ENCODE peak calls at places on chromosomes 4 and X, in five cellular contexts. Q is sigmoid colon, N is lower lobe of right lung, W is AG04450, I is RWPE2. R is an unnamed sample.

GRCh38 chr4:93828830-93829530 is 427 bp downstream of the ATOH1 start:
- DNase-seq in W (no peak), I (peak), Q (no peak), N (peak), R (peak)

GRCh38 chrX:109448539-109448938 is 33.3 kb downstream of the GUCY2F start:
- DNase-seq in W (no peak), N (no peak), Q (no peak), I (no peak), R (no peak)

GRCh38 chr4:40731792-40732245 is 17.9 kb upstream of the NSUN7 start:
- DNase-seq in I (no peak), N (peak), Q (peak), W (no peak), R (no peak)

GRCh38 chrX:19840899-19841648 is 46.3 kb downstream of the SH3KBP1 start:
- DNase-seq in W (no peak), Q (no peak), I (no peak), N (no peak), R (peak)

GRCh38 chr4:139266583-139267257 is 13.3 kb downstream of the MGARP start:
- DNase-seq in Q (peak), W (no peak), I (no peak), N (peak), R (peak)

GRCh38 chr4:138875886-138876608 is 139.5 kb upstream of the NOCT start:
- DNase-seq in Q (no peak), W (peak), N (no peak), I (no peak), R (no peak)

GRCh38 chr4:162015090-162015489 is 148.7 kb downstream of the FSTL5 start:
- DNase-seq in I (no peak), N (no peak), W (no peak), Q (no peak), R (no peak)

GRCh38 chrX:134601240-134601639 is 57.0 kb downstream of the PLAC1 start:
- DNase-seq in W (no peak), I (no peak), N (no peak), Q (no peak), R (no peak)

GRCh38 chr4:164977243-164978164 is at the start of gene TRIM61:
- DNase-seq in N (peak), W (no peak), Q (no peak), I (no peak), R (peak)

DNA sequence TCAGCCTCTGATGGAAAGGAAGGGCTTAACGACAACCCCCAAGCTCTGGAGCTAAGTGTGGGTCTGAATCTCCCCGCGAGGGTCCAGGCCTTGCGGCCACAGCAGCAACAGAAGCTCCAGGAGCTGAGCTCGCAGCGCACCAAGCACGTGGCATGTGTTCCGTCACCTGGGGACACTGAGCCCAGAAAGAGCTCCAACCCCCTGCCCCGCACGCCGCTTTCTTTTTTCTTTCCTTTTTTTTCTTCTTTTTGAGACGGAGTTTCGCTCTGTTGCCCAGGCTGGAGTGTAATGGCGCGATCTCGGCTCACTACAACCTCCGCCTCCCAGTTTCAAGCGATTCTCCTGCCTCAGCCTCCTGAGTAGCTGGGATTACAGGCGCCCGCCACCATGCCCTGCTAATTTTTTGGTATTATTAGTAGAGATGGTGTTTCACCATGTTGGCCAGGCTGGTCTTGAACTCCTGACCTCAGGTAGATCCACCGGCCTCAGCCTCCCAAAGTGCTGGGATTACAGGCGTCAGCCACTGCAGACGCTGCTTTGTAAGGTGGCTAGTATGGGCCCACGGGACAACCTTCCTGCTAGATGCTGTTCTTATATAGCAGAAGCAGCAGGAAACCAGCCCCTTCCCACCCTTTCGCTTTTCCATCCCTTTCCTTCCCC is 685 bp upstream of the TNIP2 start:
- DNase-seq in Q (no peak), W (no peak), N (peak), I (no peak), R (no peak)
- H3K27ac ChIP-seq in Q (peak), W (no peak), N (peak), I (peak), R (no peak)

DNA sequence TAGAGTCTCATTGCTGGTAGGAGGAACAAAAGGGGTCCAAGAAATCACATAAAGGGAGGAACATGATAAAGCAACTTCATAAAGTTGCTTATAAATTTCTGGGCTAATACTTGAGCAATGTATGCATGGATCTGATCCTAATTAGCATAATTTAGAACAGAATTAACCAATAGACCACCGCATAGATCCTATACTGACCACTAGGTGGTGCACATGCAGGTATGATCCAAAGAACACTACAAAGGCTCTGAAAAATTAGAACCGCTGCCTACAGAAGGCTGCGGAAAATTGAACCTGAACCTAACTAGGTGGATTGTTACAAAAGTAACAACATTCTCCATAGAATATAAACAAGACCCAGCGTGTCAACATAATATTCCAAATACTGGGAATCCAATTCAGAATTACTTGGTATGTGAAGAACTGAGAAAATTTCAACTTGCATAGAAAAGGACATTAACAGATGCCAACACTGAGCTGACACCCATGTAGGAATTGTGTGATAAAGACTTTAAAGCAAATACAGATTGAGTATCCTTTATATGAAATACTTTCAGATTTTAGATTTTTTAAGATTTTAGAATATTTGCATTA is 23.3 kb downstream of the BRCC3 start:
- DNase-seq in W (no peak), N (no peak), I (no peak), Q (no peak), R (no peak)
- H3K27ac ChIP-seq in W (no peak), N (no peak), I (no peak), Q (no peak), R (no peak)

GRCh38 chr4:186954506-186954905 is 230.8 kb upstream of the FAT1 start:
- DNase-seq in N (no peak), I (no peak), W (no peak), Q (no peak), R (no peak)
- H3K27ac ChIP-seq in N (no peak), I (no peak), W (no peak), Q (no peak), R (no peak)

GRCh38 chr4:80090101-80090500 is 17.1 kb upstream of the ANTXR2 start:
- DNase-seq in Q (no peak), W (no peak), N (no peak), I (no peak), R (no peak)
- H3K27ac ChIP-seq in Q (no peak), W (no peak), N (no peak), I (no peak), R (no peak)

R was measured in endodermal cell.